ENCODE peak calls at places on chromosomes 4 and X, in nine cellular contexts. One of them, this sample, is unnamed.

GRCh38 chrX:21959362-21960051 is 19.0 kb downstream of the SMS start:
- DNase-seq in tibial artery: no peak
- DNase-seq in left lung: no peak
- DNase-seq in neuronal stem cell: no peak
- DNase-seq in stomach: no peak
- DNase-seq in CD8-positive, alpha-beta memory T cell: no peak
- DNase-seq in AG04450: no peak
- DNase-seq in uterus: no peak
- DNase-seq in osteoblast: no peak
- DNase-seq in this sample: no peak

GRCh38 chr4:182206916-182207315 is 36.3 kb upstream of the TENM3 start:
- DNase-seq in tibial artery: no peak
- DNase-seq in left lung: no peak
- DNase-seq in neuronal stem cell: no peak
- DNase-seq in stomach: no peak
- DNase-seq in CD8-positive, alpha-beta memory T cell: no peak
- DNase-seq in AG04450: no peak
- DNase-seq in uterus: no peak
- DNase-seq in osteoblast: no peak
- DNase-seq in this sample: no peak

GRCh38 chrX:105347373-105347772 is 126.9 kb upstream of the TEX13A start:
- DNase-seq in tibial artery: no peak
- DNase-seq in left lung: no peak
- DNase-seq in neuronal stem cell: no peak
- DNase-seq in stomach: no peak
- DNase-seq in CD8-positive, alpha-beta memory T cell: no peak
- DNase-seq in AG04450: no peak
- DNase-seq in uterus: no peak
- DNase-seq in osteoblast: no peak
- DNase-seq in this sample: no peak

GRCh38 chr4:7254736-7255487 is 62.6 kb downstream of the SORCS2 start:
- DNase-seq in tibial artery: no peak
- DNase-seq in left lung: no peak
- DNase-seq in neuronal stem cell: no peak
- DNase-seq in stomach: no peak
- DNase-seq in CD8-positive, alpha-beta memory T cell: no peak
- DNase-seq in AG04450: no peak
- DNase-seq in uterus: no peak
- DNase-seq in osteoblast: peak
- DNase-seq in this sample: no peak

GRCh38 chr4:1285790-1286553 is 3.7 kb upstream of the MAEA start:
- DNase-seq in tibial artery: no peak
- DNase-seq in left lung: no peak
- DNase-seq in neuronal stem cell: no peak
- DNase-seq in stomach: no peak
- DNase-seq in CD8-positive, alpha-beta memory T cell: no peak
- DNase-seq in AG04450: no peak
- DNase-seq in uterus: no peak
- DNase-seq in osteoblast: peak
- DNase-seq in this sample: no peak

GRCh38 chr4:55947912-55948725 is 626 bp upstream of the CEP135 start:
- DNase-seq in tibial artery: no peak
- DNase-seq in left lung: no peak
- DNase-seq in neuronal stem cell: no peak
- DNase-seq in stomach: no peak
- DNase-seq in CD8-positive, alpha-beta memory T cell: peak
- DNase-seq in AG04450: peak
- DNase-seq in uterus: no peak
- DNase-seq in osteoblast: peak
- DNase-seq in this sample: peak

GRCh38 chrX:69045616-69046345 is 119.5 kb downstream of the PJA1 start:
- DNase-seq in tibial artery: no peak
- DNase-seq in left lung: no peak
- DNase-seq in neuronal stem cell: no peak
- DNase-seq in stomach: no peak
- DNase-seq in CD8-positive, alpha-beta memory T cell: no peak
- DNase-seq in AG04450: no peak
- DNase-seq in uterus: no peak
- DNase-seq in osteoblast: no peak
- DNase-seq in this sample: no peak

GRCh38 chr4:93770201-93770600 is 58.4 kb upstream of the ATOH1 start:
- DNase-seq in tibial artery: no peak
- DNase-seq in left lung: no peak
- DNase-seq in neuronal stem cell: no peak
- DNase-seq in stomach: no peak
- DNase-seq in CD8-positive, alpha-beta memory T cell: no peak
- DNase-seq in AG04450: no peak
- DNase-seq in uterus: no peak
- DNase-seq in osteoblast: no peak
- DNase-seq in this sample: no peak

GRCh38 chr4:124933521-124933920 is 221.0 kb upstream of the ANKRD50 start:
- DNase-seq in tibial artery: no peak
- DNase-seq in left lung: no peak
- DNase-seq in neuronal stem cell: no peak
- DNase-seq in stomach: no peak
- DNase-seq in CD8-positive, alpha-beta memory T cell: no peak
- DNase-seq in AG04450: no peak
- DNase-seq in uterus: no peak
- DNase-seq in osteoblast: no peak
- DNase-seq in this sample: no peak

GRCh38 chr4:138401330-138401729 is 159.2 kb upstream of the SLC7A11 start:
- DNase-seq in tibial artery: no peak
- DNase-seq in left lung: no peak
- DNase-seq in neuronal stem cell: no peak
- DNase-seq in stomach: peak
- DNase-seq in CD8-positive, alpha-beta memory T cell: no peak
- DNase-seq in AG04450: no peak
- DNase-seq in uterus: peak
- DNase-seq in osteoblast: peak
- DNase-seq in this sample: no peak

GRCh38 chr4:59945716-59946115 is 1254.4 kb upstream of the ADGRL3 start:
- DNase-seq in tibial artery: no peak
- DNase-seq in left lung: no peak
- DNase-seq in neuronal stem cell: no peak
- DNase-seq in stomach: no peak
- DNase-seq in CD8-positive, alpha-beta memory T cell: no peak
- DNase-seq in AG04450: no peak
- DNase-seq in uterus: no peak
- DNase-seq in osteoblast: no peak
- DNase-seq in this sample: no peak

DNA sequence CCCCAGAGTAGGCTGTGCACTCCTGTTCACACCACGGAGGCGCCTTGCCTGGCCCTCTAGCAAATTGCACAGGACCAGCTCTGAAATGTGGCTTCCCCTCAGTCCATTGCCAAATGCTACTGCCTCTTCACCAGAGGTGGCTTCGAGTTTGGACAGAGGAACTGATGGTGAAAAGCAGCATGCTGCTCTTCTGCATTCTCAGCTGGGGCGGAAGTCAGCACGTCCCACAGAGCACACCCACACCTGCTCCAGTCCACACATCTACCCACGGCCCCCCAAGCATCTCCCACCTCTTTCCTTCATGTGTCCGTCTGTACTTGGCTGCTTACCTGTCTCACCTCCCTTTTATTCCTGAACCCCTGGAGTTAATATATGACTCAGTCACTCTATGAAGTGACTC is 43.5 kb downstream of the LRP2BP start:
- DNase-seq in tibial artery: no peak
- DNase-seq in left lung: no peak
- DNase-seq in neuronal stem cell: no peak
- DNase-seq in stomach: no peak
- DNase-seq in CD8-positive, alpha-beta memory T cell: no peak
- DNase-seq in AG04450: no peak
- DNase-seq in uterus: no peak
- DNase-seq in osteoblast: no peak
- DNase-seq in this sample: no peak
- H3K4me3 ChIP-seq in tibial artery: no peak
- H3K4me3 ChIP-seq in left lung: no peak
- H3K4me3 ChIP-seq in neuronal stem cell: no peak
- H3K4me3 ChIP-seq in stomach: no peak
- H3K4me3 ChIP-seq in CD8-positive, alpha-beta memory T cell: no peak
- H3K4me3 ChIP-seq in AG04450: no peak
- H3K4me3 ChIP-seq in uterus: no peak
- H3K4me3 ChIP-seq in osteoblast: no peak
- H3K4me3 ChIP-seq in this sample: no peak

GRCh38 chr4:183798249-183798920 is 106.7 kb upstream of the STOX2 start:
- DNase-seq in tibial artery: no peak
- DNase-seq in left lung: no peak
- DNase-seq in neuronal stem cell: no peak
- DNase-seq in stomach: no peak
- DNase-seq in CD8-positive, alpha-beta memory T cell: no peak
- DNase-seq in AG04450: no peak
- DNase-seq in uterus: no peak
- DNase-seq in osteoblast: no peak
- DNase-seq in this sample: no peak
- H3K4me3 ChIP-seq in tibial artery: peak
- H3K4me3 ChIP-seq in left lung: peak
- H3K4me3 ChIP-seq in neuronal stem cell: no peak
- H3K4me3 ChIP-seq in stomach: peak
- H3K4me3 ChIP-seq in CD8-positive, alpha-beta memory T cell: no peak
- H3K4me3 ChIP-seq in AG04450: no peak
- H3K4me3 ChIP-seq in uterus: peak
- H3K4me3 ChIP-seq in osteoblast: no peak
- H3K4me3 ChIP-seq in this sample: peak

GRCh38 chrX:130179579-130180215 is 7.9 kb downstream of the RAB33A start:
- DNase-seq in tibial artery: no peak
- DNase-seq in left lung: no peak
- DNase-seq in neuronal stem cell: no peak
- DNase-seq in stomach: no peak
- DNase-seq in CD8-positive, alpha-beta memory T cell: no peak
- DNase-seq in AG04450: no peak
- DNase-seq in uterus: no peak
- DNase-seq in osteoblast: peak
- DNase-seq in this sample: no peak

GRCh38 chrX:130184168-130184567 is 12.4 kb downstream of the RAB33A start:
- DNase-seq in tibial artery: no peak
- DNase-seq in left lung: no peak
- DNase-seq in neuronal stem cell: no peak
- DNase-seq in stomach: no peak
- DNase-seq in CD8-positive, alpha-beta memory T cell: no peak
- DNase-seq in AG04450: no peak
- DNase-seq in uterus: no peak
- DNase-seq in osteoblast: no peak
- DNase-seq in this sample: no peak

GRCh38 chrX:130179170-130179569 is 7.4 kb downstream of the RAB33A start:
- DNase-seq in tibial artery: no peak
- DNase-seq in left lung: no peak
- DNase-seq in neuronal stem cell: no peak
- DNase-seq in stomach: no peak
- DNase-seq in CD8-positive, alpha-beta memory T cell: no peak
- DNase-seq in AG04450: no peak
- DNase-seq in uterus: no peak
- DNase-seq in osteoblast: no peak
- DNase-seq in this sample: no peak

GRCh38 chrX:130186645-130187044 is 14.9 kb downstream of the RAB33A start:
- DNase-seq in tibial artery: no peak
- DNase-seq in left lung: no peak
- DNase-seq in neuronal stem cell: no peak
- DNase-seq in stomach: no peak
- DNase-seq in CD8-positive, alpha-beta memory T cell: no peak
- DNase-seq in AG04450: no peak
- DNase-seq in uterus: peak
- DNase-seq in osteoblast: no peak
- DNase-seq in this sample: no peak

DNA sequence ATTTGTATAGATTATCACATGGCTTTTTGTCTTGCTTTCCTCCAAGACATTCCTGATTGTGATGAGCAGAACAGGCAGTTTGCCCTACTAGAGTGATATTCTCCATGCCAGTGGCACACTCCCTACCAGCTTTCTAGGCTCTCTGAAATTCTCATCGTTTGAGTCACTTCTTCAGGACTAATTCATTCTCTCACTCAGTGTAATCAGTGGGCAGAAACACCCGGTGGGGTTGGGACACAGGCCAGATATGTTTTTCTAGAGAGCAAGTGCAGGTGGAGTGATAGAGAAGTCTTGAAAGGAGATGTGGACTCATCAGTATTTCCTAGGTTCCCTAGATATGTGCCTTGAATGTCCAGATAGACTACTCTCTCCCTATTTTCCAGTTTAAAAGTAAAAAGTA is 13.1 kb downstream of the RAB33A start:
- DNase-seq in tibial artery: no peak
- DNase-seq in left lung: no peak
- DNase-seq in neuronal stem cell: no peak
- DNase-seq in stomach: no peak
- DNase-seq in CD8-positive, alpha-beta memory T cell: no peak
- DNase-seq in AG04450: no peak
- DNase-seq in uterus: no peak
- DNase-seq in osteoblast: no peak
- DNase-seq in this sample: no peak
- H3K4me3 ChIP-seq in tibial artery: no peak
- H3K4me3 ChIP-seq in left lung: no peak
- H3K4me3 ChIP-seq in neuronal stem cell: no peak
- H3K4me3 ChIP-seq in stomach: no peak
- H3K4me3 ChIP-seq in CD8-positive, alpha-beta memory T cell: no peak
- H3K4me3 ChIP-seq in AG04450: no peak
- H3K4me3 ChIP-seq in uterus: no peak
- H3K4me3 ChIP-seq in osteoblast: no peak
- H3K4me3 ChIP-seq in this sample: no peak

GRCh38 chrX:109638158-109638557 is 13.2 kb upstream of the KCNE5 start:
- DNase-seq in tibial artery: no peak
- DNase-seq in left lung: no peak
- DNase-seq in neuronal stem cell: no peak
- DNase-seq in stomach: no peak
- DNase-seq in CD8-positive, alpha-beta memory T cell: no peak
- DNase-seq in AG04450: no peak
- DNase-seq in uterus: no peak
- DNase-seq in osteoblast: no peak
- DNase-seq in this sample: no peak

GRCh38 chrX:109643687-109644086 is 18.7 kb upstream of the KCNE5 start:
- DNase-seq in tibial artery: no peak
- DNase-seq in left lung: no peak
- DNase-seq in neuronal stem cell: no peak
- DNase-seq in stomach: no peak
- DNase-seq in CD8-positive, alpha-beta memory T cell: no peak
- DNase-seq in AG04450: no peak
- DNase-seq in uterus: no peak
- DNase-seq in osteoblast: no peak
- DNase-seq in this sample: no peak
- H3K4me3 ChIP-seq in tibial artery: no peak
- H3K4me3 ChIP-seq in left lung: no peak
- H3K4me3 ChIP-seq in neuronal stem cell: no peak
- H3K4me3 ChIP-seq in stomach: no peak
- H3K4me3 ChIP-seq in CD8-positive, alpha-beta memory T cell: no peak
- H3K4me3 ChIP-seq in AG04450: no peak
- H3K4me3 ChIP-seq in uterus: no peak
- H3K4me3 ChIP-seq in osteoblast: no peak
- H3K4me3 ChIP-seq in this sample: no peak

This sample was measured in astrocyte of the cerebellum.